ENCODE peak calls at places on chromosomes 2 and 18, in nine cellular contexts. Q is cerebellum; V is gastrocnemius medialis; A is body of pancreas; O is activated CD8-positive, alpha-beta T cell treated with anti-CD3 and anti-CD28 coated beads for 36 hours; I is CD4-positive, alpha-beta T cell; W is EH; Y is tibial nerve; K is amniotic epithelial cell. U is an unnamed sample.

GRCh38 chr2:203330434-203330833 is 2.2 kb downstream of the ABI2 start:
- DNase-seq in Q (no peak), V (no peak), A (no peak), O (no peak), I (no peak), W (peak), Y (no peak), K (peak), U (no peak)

GRCh38 chr2:71948781-71949536 is 198.7 kb downstream of the CYP26B1 start:
- DNase-seq in Q (no peak), V (no peak), A (no peak), O (no peak), I (no peak), W (peak), Y (no peak), K (no peak), U (no peak)

GRCh38 chr2:216934151-216934550 is 74.3 kb upstream of the TNP1 start:
- DNase-seq in Q (no peak), V (no peak), A (no peak), O (no peak), I (no peak), W (no peak), Y (no peak), K (no peak), U (no peak)

GRCh38 chr2:135258193-135258592 is 206.1 kb downstream of the RAB3GAP1 start:
- DNase-seq in Q (no peak), V (no peak), A (no peak), O (peak), I (no peak), W (peak), Y (no peak), K (no peak), U (no peak)

GRCh38 chr2:209499071-209499470 is 75.2 kb downstream of the MAP2 start:
- DNase-seq in Q (no peak), V (no peak), A (no peak), O (no peak), I (no peak), W (peak), Y (no peak), K (peak), U (no peak)

GRCh38 chr2:234502285-234502918 is 5.5 kb upstream of the ARL4C start:
- DNase-seq in Q (no peak), V (no peak), A (no peak), O (no peak), I (no peak), W (peak), Y (no peak), K (peak), U (no peak)

GRCh38 chr2:31523871-31524492 is 56.8 kb downstream of the SRD5A2 start:
- DNase-seq in Q (no peak), V (no peak), A (peak), O (peak), I (peak), W (peak), Y (no peak), K (peak), U (peak)

GRCh38 chr18:50644807-50645206 is 84.9 kb downstream of the MAPK4 start:
- DNase-seq in Q (no peak), V (no peak), A (no peak), O (no peak), I (no peak), W (no peak), Y (no peak), K (no peak), U (peak)

GRCh38 chr2:176390276-176390675 is 121.0 kb downstream of the MTX2 start:
- DNase-seq in Q (no peak), V (no peak), A (no peak), O (no peak), I (no peak), W (peak), Y (no peak), K (no peak), U (no peak)

GRCh38 chr2:69213201-69213600 is 173.8 kb downstream of the GFPT1 start:
- DNase-seq in Q (no peak), V (no peak), A (no peak), O (no peak), I (no peak), W (peak), Y (no peak), K (no peak), U (no peak)

GRCh38 chr18:32907656-32908441 is 135.0 kb upstream of the KLHL14 start:
- DNase-seq in Q (no peak), V (no peak), A (no peak), O (no peak), I (no peak), W (no peak), Y (no peak), K (no peak), U (no peak)

GRCh38 chr2:144550084-144550483 is 30.2 kb upstream of the ZEB2 start:
- DNase-seq in Q (no peak), V (no peak), A (no peak), O (no peak), I (no peak), W (no peak), Y (no peak), K (no peak), U (no peak)

GRCh38 chr18:45652703-45653490 is 37.6 kb downstream of the SLC14A2 start:
- DNase-seq in Q (no peak), V (no peak), A (no peak), O (no peak), I (no peak), W (peak), Y (no peak), K (no peak), U (no peak)

GRCh38 chr2:70458661-70459060 is 95.0 kb downstream of the TGFA start:
- DNase-seq in Q (no peak), V (no peak), A (no peak), O (no peak), I (no peak), W (no peak), Y (no peak), K (no peak), U (no peak)

GRCh38 chr2:148901142-148901541 is 26.1 kb downstream of the KIF5C start:
- DNase-seq in Q (no peak), V (no peak), A (no peak), O (no peak), I (no peak), W (no peak), Y (no peak), K (no peak), U (no peak)

GRCh38 chr18:35071819-35072247 is 30.6 kb downstream of the MAPRE2 start:
- DNase-seq in Q (no peak), V (no peak), A (no peak), O (no peak), I (no peak), W (no peak), Y (no peak), K (peak), U (peak)

GRCh38 chr2:114729025-114729424 is 286.6 kb downstream of the DPP10 start:
- DNase-seq in Q (no peak), V (no peak), A (no peak), O (no peak), I (no peak), W (no peak), Y (no peak), K (no peak), U (no peak)

GRCh38 chr2:58871469-58872142 is 630.5 kb upstream of the FANCL start:
- DNase-seq in Q (no peak), V (no peak), A (no peak), O (no peak), I (no peak), W (no peak), Y (no peak), K (no peak), U (peak)

GRCh38 chr2:72895759-72896281 is 8.6 kb downstream of the SPR start:
- DNase-seq in Q (no peak), V (no peak), A (peak), O (no peak), I (no peak), W (peak), Y (no peak), K (peak), U (no peak)

GRCh38 chr18:35089918-35090550 is 48.8 kb downstream of the MAPRE2 start:
- DNase-seq in Q (no peak), V (no peak), A (no peak), O (no peak), I (no peak), W (peak), Y (no peak), K (peak), U (no peak)

U was measured in GM12865.